ENCODE peak calls at places on chromosomes 1 and 21, in six cellular contexts. One of them, this sample, is unnamed.

GRCh38 chr1:74858136-74858535 is 125.2 kb downstream of the TYW3 start:
- DNase-seq in sigmoid colon: no peak
- DNase-seq in GM12878: peak; percentile 40
- DNase-seq in ovary: no peak
- DNase-seq in upper lobe of left lung: no peak
- DNase-seq in suprapubic skin: no peak
- DNase-seq in this sample: no peak

GRCh38 chr1:234893725-234894630 is 234.7 kb downstream of the TOMM20 start:
- DNase-seq in sigmoid colon: no peak
- DNase-seq in suprapubic skin: no peak
- DNase-seq in ovary: no peak
- DNase-seq in GM12878: no peak
- DNase-seq in upper lobe of left lung: no peak
- DNase-seq in this sample: no peak

GRCh38 chr1:1255627-1256026 is 9.1 kb upstream of the C1QTNF12 start:
- DNase-seq in suprapubic skin: no peak
- DNase-seq in GM12878: no peak
- DNase-seq in ovary: no peak
- DNase-seq in upper lobe of left lung: peak; percentile 73
- DNase-seq in sigmoid colon: no peak
- DNase-seq in this sample: no peak

GRCh38 chr1:59015708-59016107 is 231.9 kb upstream of the JUN start:
- DNase-seq in ovary: no peak
- DNase-seq in GM12878: no peak
- DNase-seq in upper lobe of left lung: no peak
- DNase-seq in suprapubic skin: no peak
- DNase-seq in sigmoid colon: no peak
- DNase-seq in this sample: no peak

GRCh38 chr21:35423694-35424093 is 374.6 kb upstream of the RUNX1 start:
- DNase-seq in suprapubic skin: no peak
- DNase-seq in GM12878: no peak
- DNase-seq in sigmoid colon: no peak
- DNase-seq in upper lobe of left lung: no peak
- DNase-seq in ovary: no peak
- DNase-seq in this sample: no peak

GRCh38 chr1:90721210-90722194 is 4.4 kb upstream of the BARHL2 start:
- DNase-seq in suprapubic skin: no peak
- DNase-seq in upper lobe of left lung: no peak
- DNase-seq in GM12878: no peak
- DNase-seq in ovary: no peak
- DNase-seq in sigmoid colon: no peak
- DNase-seq in this sample: peak; percentile 58

GRCh38 chr1:145981299-145981600 is 15.1 kb downstream of the TXNIP start:
- DNase-seq in ovary: no peak
- DNase-seq in suprapubic skin: peak; percentile 61
- DNase-seq in upper lobe of left lung: no peak
- DNase-seq in sigmoid colon: no peak
- DNase-seq in GM12878: no peak
- DNase-seq in this sample: no peak

GRCh38 chr1:116126281-116126680 is 15.1 kb downstream of the MAB21L3 start:
- DNase-seq in GM12878: no peak
- DNase-seq in ovary: no peak
- DNase-seq in suprapubic skin: no peak
- DNase-seq in upper lobe of left lung: no peak
- DNase-seq in sigmoid colon: no peak
- DNase-seq in this sample: no peak

GRCh38 chr1:24870551-24871195 is 59.4 kb downstream of the RUNX3 start:
- DNase-seq in upper lobe of left lung: peak; percentile 74
- DNase-seq in suprapubic skin: no peak
- DNase-seq in GM12878: no peak
- DNase-seq in sigmoid colon: no peak
- DNase-seq in ovary: no peak
- DNase-seq in this sample: no peak

GRCh38 chr1:225626698-225627097 is 26.2 kb downstream of the ENAH start:
- DNase-seq in suprapubic skin: no peak
- DNase-seq in sigmoid colon: no peak
- DNase-seq in ovary: no peak
- DNase-seq in upper lobe of left lung: no peak
- DNase-seq in GM12878: no peak
- DNase-seq in this sample: no peak

GRCh38 chr1:234970371-234970730 is 158.3 kb downstream of the TOMM20 start:
- DNase-seq in sigmoid colon: peak; percentile 61
- DNase-seq in suprapubic skin: no peak
- DNase-seq in GM12878: no peak
- DNase-seq in ovary: no peak
- DNase-seq in upper lobe of left lung: no peak
- DNase-seq in this sample: no peak

GRCh38 chr1:229079196-229079595 is 191.7 kb upstream of the RAB4A start:
- DNase-seq in suprapubic skin: no peak
- DNase-seq in sigmoid colon: no peak
- DNase-seq in GM12878: no peak
- DNase-seq in ovary: no peak
- DNase-seq in upper lobe of left lung: no peak
- DNase-seq in this sample: no peak

GRCh38 chr1:229691362-229691761 is 65.3 kb downstream of the URB2 start:
- DNase-seq in sigmoid colon: no peak
- DNase-seq in GM12878: no peak
- DNase-seq in suprapubic skin: no peak
- DNase-seq in upper lobe of left lung: no peak
- DNase-seq in ovary: no peak
- DNase-seq in this sample: peak; percentile 14

GRCh38 chr1:200153277-200154055 is 126.0 kb downstream of the NR5A2 start:
- DNase-seq in upper lobe of left lung: no peak
- DNase-seq in suprapubic skin: no peak
- DNase-seq in ovary: no peak
- DNase-seq in sigmoid colon: no peak
- DNase-seq in GM12878: peak; percentile 79
- DNase-seq in this sample: no peak

GRCh38 chr21:45804809-45805313 is 161.3 kb downstream of the PCBP3 start:
- DNase-seq in upper lobe of left lung: no peak
- DNase-seq in suprapubic skin: no peak
- DNase-seq in sigmoid colon: no peak
- DNase-seq in GM12878: no peak
- DNase-seq in ovary: no peak
- DNase-seq in this sample: no peak

GRCh38 chr21:34844033-34844923 is 175.5 kb downstream of the CLIC6 start:
- DNase-seq in upper lobe of left lung: no peak
- DNase-seq in suprapubic skin: peak; percentile 86
- DNase-seq in sigmoid colon: peak; percentile 87
- DNase-seq in ovary: no peak
- DNase-seq in GM12878: no peak
- DNase-seq in this sample: peak; percentile 39

DNA sequence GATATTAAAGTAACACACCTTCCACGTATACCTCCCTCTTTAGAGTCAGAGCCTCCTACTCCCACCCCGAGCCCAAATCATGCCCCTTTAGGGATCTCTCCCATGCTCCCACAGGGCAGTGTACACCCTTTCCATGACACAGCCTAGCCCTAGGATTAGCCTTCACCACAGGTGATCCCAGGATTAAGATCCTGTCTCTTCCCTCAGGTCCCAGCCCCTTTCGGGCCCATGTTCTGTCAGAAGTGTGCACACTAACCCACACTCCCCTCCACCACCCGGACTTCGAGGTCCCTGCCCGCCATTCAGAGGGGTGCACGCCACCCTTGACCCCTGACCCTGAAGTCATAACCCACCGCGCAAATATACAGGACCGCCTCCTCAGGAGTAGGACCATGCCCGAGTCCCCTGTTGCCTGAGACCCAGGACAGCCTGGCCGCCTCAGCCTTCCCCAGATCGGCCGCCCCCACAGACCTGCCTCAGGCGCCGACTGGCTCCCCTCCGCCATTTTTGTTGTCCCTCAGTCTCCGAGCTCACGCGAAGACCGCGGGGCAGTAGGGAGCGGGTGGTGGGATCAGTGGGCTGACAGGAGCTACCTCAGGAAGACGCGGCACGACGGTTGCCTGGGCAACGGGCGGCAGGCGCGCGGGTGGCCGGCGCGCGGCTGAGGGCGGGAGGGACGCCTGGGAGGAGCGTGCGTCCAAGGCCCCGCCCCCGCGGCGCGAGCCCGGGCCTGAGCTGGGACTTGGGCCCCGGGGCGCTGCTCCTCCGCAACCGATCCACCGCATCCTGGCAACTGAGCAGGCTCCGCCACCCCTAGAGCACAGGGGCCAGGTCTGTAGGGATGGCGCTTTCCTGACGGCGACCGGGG is at the start of gene AGBL4:
- DNase-seq in ovary: peak; percentile 32
- DNase-seq in suprapubic skin: no peak
- DNase-seq in upper lobe of left lung: peak; percentile 93
- DNase-seq in sigmoid colon: peak; percentile 64
- DNase-seq in GM12878: no peak
- DNase-seq in this sample: peak; percentile 39
- TF ChIP-seq CTCF in ovary: no peak
- TF ChIP-seq CTCF in suprapubic skin: no peak
- TF ChIP-seq CTCF in upper lobe of left lung: no peak
- TF ChIP-seq CTCF in sigmoid colon: no peak
- TF ChIP-seq CTCF in GM12878: no peak
- TF ChIP-seq CTCF in this sample: no peak

DNA sequence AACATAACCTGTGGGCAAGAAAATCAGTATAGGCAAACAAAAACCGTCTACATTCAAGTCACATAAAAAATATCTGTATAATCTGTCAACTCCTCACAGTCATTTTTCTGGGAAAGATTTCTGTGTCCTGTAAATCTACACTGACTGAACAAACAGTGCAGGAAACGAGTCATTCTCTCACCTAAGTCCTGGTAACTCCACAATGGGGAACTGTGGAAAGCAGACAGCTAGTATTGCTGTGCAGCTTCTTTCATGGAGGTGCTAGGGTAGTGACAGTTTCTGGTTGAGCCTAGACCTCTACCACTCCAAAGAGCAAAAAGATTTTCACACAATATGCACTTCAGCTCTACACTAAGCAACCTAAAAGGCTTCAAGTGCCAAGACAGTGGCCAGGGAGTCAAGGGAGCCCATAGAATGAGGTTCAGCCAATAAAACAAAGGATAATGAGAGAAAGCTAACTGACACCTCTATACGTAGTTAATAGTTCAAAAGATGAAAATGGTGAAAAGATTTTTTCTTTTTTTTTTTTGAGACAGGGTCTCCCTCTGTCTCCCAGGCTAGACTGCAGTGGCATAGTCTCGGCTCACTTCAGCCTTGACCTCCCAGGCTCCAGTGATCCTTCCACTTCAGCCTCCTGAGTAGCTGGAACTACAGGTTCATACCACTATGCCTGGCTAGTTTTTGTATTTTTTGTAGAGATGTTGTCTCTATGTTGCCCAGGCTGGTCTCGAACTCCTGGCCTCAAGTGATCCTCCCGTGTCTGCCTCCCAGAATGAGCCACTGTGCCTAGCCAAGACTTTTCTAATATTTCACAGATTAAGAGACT is 5.5 kb downstream of the PTP4A2 start:
- DNase-seq in upper lobe of left lung: no peak
- DNase-seq in ovary: no peak
- DNase-seq in sigmoid colon: no peak
- DNase-seq in GM12878: no peak
- DNase-seq in suprapubic skin: no peak
- DNase-seq in this sample: no peak
- TF ChIP-seq EP300 in upper lobe of left lung: no peak
- TF ChIP-seq EP300 in ovary: no peak
- TF ChIP-seq EP300 in sigmoid colon: no peak
- TF ChIP-seq EP300 in GM12878: no peak
- TF ChIP-seq EP300 in suprapubic skin: no peak
- TF ChIP-seq EP300 in this sample: no peak

GRCh38 chr1:150874455-150875196 is 1.8 kb downstream of the ARNT start:
- DNase-seq in upper lobe of left lung: no peak
- DNase-seq in GM12878: no peak
- DNase-seq in suprapubic skin: no peak
- DNase-seq in ovary: no peak
- DNase-seq in sigmoid colon: no peak
- DNase-seq in this sample: no peak

GRCh38 chr1:150873521-150873920 is 2.9 kb downstream of the ARNT start:
- DNase-seq in GM12878: no peak
- DNase-seq in upper lobe of left lung: no peak
- DNase-seq in ovary: no peak
- DNase-seq in sigmoid colon: no peak
- DNase-seq in suprapubic skin: no peak
- DNase-seq in this sample: no peak

GRCh38 chr1:150875197-150876110 is 945 bp downstream of the ARNT start:
- DNase-seq in GM12878: no peak
- DNase-seq in ovary: no peak
- DNase-seq in suprapubic skin: no peak
- DNase-seq in sigmoid colon: no peak
- DNase-seq in upper lobe of left lung: no peak
- DNase-seq in this sample: peak; percentile 17

GRCh38 chr1:150876111-150876434 is 326 bp downstream of the ARNT start:
- DNase-seq in sigmoid colon: no peak
- DNase-seq in suprapubic skin: no peak
- DNase-seq in upper lobe of left lung: no peak
- DNase-seq in ovary: no peak
- DNase-seq in GM12878: no peak
- DNase-seq in this sample: no peak

GRCh38 chr1:150877220-150877516 is 769 bp upstream of the ARNT start:
- DNase-seq in sigmoid colon: no peak
- DNase-seq in suprapubic skin: no peak
- DNase-seq in upper lobe of left lung: no peak
- DNase-seq in ovary: no peak
- DNase-seq in GM12878: no peak
- DNase-seq in this sample: no peak
- H3K4me3 ChIP-seq in sigmoid colon: peak overlapping the region; percentile 100
- H3K4me3 ChIP-seq in suprapubic skin: peak overlapping the region; percentile 86
- H3K4me3 ChIP-seq in upper lobe of left lung: peak overlapping the region; percentile 96
- H3K4me3 ChIP-seq in ovary: peak overlapping the region; percentile 35
- H3K4me3 ChIP-seq in GM12878: peak overlapping the region; percentile 69
- H3K4me3 ChIP-seq in this sample: peak overlapping the region; percentile 91

GRCh38 chr1:232952514-232953175 is 2.2 kb downstream of the NTPCR start:
- DNase-seq in suprapubic skin: no peak
- DNase-seq in GM12878: peak; percentile 28
- DNase-seq in sigmoid colon: no peak
- DNase-seq in upper lobe of left lung: no peak
- DNase-seq in ovary: no peak
- DNase-seq in this sample: peak; percentile 67

GRCh38 chr1:232954594-232955365 is 4.4 kb downstream of the NTPCR start:
- DNase-seq in GM12878: no peak
- DNase-seq in ovary: no peak
- DNase-seq in suprapubic skin: no peak
- DNase-seq in upper lobe of left lung: no peak
- DNase-seq in sigmoid colon: no peak
- DNase-seq in this sample: no peak

GRCh38 chr1:232951605-232952004 is 1.2 kb downstream of the NTPCR start:
- DNase-seq in ovary: no peak
- DNase-seq in upper lobe of left lung: no peak
- DNase-seq in GM12878: no peak
- DNase-seq in sigmoid colon: no peak
- DNase-seq in suprapubic skin: no peak
- DNase-seq in this sample: no peak

GRCh38 chr1:232950919-232951579 is 638 bp downstream of the NTPCR start:
- DNase-seq in ovary: no peak
- DNase-seq in suprapubic skin: no peak
- DNase-seq in sigmoid colon: no peak
- DNase-seq in upper lobe of left lung: no peak
- DNase-seq in GM12878: no peak
- DNase-seq in this sample: peak; percentile 39

DNA sequence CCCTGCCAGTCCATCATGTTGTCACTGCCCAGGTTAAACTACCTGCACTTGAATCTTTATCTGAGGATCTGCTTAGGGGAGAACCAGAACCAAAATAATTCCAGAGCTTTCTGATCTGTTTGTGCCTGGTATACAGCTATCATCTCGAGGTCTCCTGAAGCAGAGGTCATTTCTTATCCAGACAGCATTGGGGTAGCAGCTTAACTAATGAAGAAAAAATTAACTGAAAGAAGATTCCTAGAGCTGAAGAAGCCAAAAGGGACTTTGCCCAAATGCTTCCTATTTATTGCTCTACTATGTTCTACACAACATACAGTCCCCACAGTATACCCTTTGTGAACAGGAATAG is 2.7 kb downstream of the NTPCR start:
- DNase-seq in ovary: no peak
- DNase-seq in suprapubic skin: no peak
- DNase-seq in upper lobe of left lung: no peak
- DNase-seq in GM12878: no peak
- DNase-seq in sigmoid colon: no peak
- DNase-seq in this sample: no peak
- TF ChIP-seq CTCF in ovary: no peak
- TF ChIP-seq CTCF in suprapubic skin: no peak
- TF ChIP-seq CTCF in upper lobe of left lung: no peak
- TF ChIP-seq CTCF in GM12878: no peak
- TF ChIP-seq CTCF in sigmoid colon: no peak
- TF ChIP-seq CTCF in this sample: peak; percentile 7

This sample was measured in transverse colon.